ENCODE peak calls at places on chromosomes 11 and 22, in ten cellular contexts. E is Peyer's patch, Z is cardiac fibroblast, V is choroid plexus epithelial cell, O is GM06990, I is hepatocyte, F is pancreas, P is colonic mucosa, U is uterus, N is kidney epithelial cell. C is an unnamed sample.

GRCh38 chr22:47030143-47030641 is 267.7 kb downstream of the TBC1D22A start:
- DNase-seq in E (no peak), Z (peak; percentile 30), V (no peak), O (no peak), I (no peak), F (no peak), P (no peak), U (peak; percentile 74), N (no peak), C (no peak)

GRCh38 chr22:17835256-17835655 is 61.0 kb upstream of the BID start:
- DNase-seq in E (no peak), Z (no peak), V (no peak), O (no peak), I (no peak), F (no peak), P (no peak), U (no peak), N (no peak), C (no peak)

GRCh38 chr22:44269757-44270555 is 42.8 kb downstream of the SHISAL1 start:
- DNase-seq in E (no peak), Z (no peak), V (no peak), O (no peak), I (no peak), F (no peak), P (no peak), U (no peak), N (no peak), C (no peak)

GRCh38 chr22:46965552-46966494 is 203.4 kb downstream of the TBC1D22A start:
- DNase-seq in E (no peak), Z (peak; percentile 18), V (no peak), O (no peak), I (no peak), F (no peak), P (no peak), U (no peak), N (no peak), C (no peak)

GRCh38 chr22:26318975-26319374 is 110.1 kb upstream of the ASPHD2 start:
- DNase-seq in E (no peak), Z (peak; percentile 21), V (no peak), O (no peak), I (no peak), F (no peak), P (no peak), U (no peak), N (no peak), C (no peak)

GRCh38 chr11:11135820-11136476 is 217.1 kb downstream of the CSNK2A3 start:
- DNase-seq in E (no peak), Z (no peak), V (no peak), O (no peak), I (no peak), F (no peak), P (no peak), U (no peak), N (no peak), C (no peak)

GRCh38 chr11:932435-932834 is 6.8 kb downstream of the AP2A2 start:
- DNase-seq in E (no peak), Z (peak; percentile 37), V (peak; percentile 39), O (no peak), I (no peak), F (no peak), P (no peak), U (no peak), N (no peak), C (no peak)

GRCh38 chr11:104198576-104198975 is 34.6 kb upstream of the PDGFD start:
- DNase-seq in E (no peak), Z (peak; percentile 9), V (peak; percentile 21), O (no peak), I (no peak), F (no peak), P (no peak), U (no peak), N (no peak), C (no peak)

DNA sequence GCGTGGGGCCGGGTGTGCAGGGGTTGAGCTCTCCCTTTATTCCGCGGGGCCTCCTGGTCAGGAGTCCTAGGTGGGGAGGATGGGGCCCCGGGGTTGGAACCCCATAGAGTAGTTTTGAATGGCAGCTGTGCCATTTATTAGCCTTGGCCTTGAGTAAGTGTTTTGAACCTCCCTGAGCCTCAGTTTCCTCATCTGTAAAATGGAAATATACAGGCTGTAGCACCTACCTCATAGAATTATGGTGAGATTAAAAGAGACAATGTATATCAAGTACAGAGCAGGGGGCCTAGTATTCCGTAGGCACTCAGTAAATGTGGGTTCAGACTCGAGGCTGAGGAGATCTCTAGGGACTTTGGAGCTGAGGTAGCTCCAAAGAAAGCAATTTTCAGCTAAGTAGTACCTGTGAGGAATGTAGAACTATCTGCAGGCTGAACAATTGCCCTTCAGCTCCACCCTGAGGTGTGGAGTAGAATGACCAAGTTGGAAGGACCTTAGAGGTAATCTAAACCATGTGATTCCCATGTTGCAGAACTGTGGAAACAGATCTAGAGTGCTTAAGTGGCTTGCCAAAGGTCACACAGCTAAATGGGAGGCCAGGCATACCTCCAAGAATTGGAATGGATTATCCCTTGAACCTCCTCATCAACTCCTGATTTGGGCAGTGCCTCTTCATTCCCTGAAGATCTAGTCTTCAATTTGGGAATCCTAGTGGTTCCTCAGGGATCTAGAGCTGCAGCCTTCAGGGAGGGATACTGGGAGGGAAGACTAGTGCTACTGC is 675 bp downstream of the PGAP2 start:
- DNase-seq in E (no peak), Z (peak; percentile 55), V (peak; percentile 77), O (no peak), I (peak; percentile 80), F (no peak), P (peak; percentile 68), U (no peak), N (no peak), C (no peak)
- TF ChIP-seq CTCF in E (peak; percentile 79), Z (peak; percentile 33), V (peak; percentile 63), O (peak; percentile 65), I (peak; percentile 48), F (peak; percentile 6), P (peak; percentile 36), U (no peak), N (peak; percentile 50), C (peak; percentile 68)

DNA sequence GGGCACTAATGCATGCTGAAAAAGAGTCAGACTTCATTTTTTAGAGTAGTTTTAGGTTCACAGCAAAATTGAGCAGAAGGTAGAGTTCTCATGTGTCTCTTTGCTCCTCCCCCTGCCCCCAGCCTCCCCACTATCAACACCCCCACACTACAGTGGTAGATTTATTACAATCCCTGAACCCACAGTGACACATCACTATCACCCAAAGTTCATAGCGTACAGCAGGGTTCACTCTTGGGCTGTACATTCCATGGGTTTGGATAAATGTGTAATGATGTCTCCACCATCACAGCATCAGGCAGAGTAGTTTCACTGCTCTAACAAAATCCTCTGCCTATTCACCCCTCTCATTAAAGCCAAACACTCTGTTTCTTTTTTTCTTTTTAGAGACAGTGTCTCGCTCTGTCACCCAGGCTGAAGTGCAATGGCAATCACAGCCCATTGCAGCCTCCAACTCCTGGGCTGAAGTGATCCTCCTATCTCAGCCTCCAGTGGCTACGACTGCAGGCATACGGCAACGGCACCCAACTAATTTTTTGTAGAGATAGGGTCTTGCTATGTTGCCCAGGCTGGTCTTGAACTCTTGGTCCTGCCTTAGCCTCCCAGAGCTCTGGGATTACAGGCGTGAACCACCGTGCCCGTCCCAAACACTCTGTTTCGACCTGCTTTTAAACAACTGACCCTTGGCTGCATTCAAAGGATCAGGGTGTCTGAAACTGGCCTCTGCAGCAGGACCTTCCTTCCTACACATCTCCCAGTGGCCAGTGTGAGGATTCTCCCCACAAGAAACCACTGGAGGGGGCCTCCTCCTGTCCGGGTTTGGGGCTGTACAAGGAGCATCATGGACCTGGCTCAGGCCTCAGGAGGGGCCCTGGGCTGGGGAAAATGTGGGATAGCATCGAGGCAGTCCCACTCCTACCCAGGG is 4.2 kb downstream of the BEST1 start:
- DNase-seq in E (no peak), Z (no peak), V (peak; percentile 40), O (no peak), I (peak; percentile 44), F (no peak), P (no peak), U (no peak), N (no peak), C (no peak)
- H3K4me3 ChIP-seq in E (peak overlapping the region; percentile 54), Z (no peak overlapping the region), V (peak overlapping the region; percentile 56), O (no peak overlapping the region), I (no peak overlapping the region), F (no peak overlapping the region), P (peak overlapping the region; percentile 29), U (no peak overlapping the region), N (no peak overlapping the region), C (no peak overlapping the region)

DNA sequence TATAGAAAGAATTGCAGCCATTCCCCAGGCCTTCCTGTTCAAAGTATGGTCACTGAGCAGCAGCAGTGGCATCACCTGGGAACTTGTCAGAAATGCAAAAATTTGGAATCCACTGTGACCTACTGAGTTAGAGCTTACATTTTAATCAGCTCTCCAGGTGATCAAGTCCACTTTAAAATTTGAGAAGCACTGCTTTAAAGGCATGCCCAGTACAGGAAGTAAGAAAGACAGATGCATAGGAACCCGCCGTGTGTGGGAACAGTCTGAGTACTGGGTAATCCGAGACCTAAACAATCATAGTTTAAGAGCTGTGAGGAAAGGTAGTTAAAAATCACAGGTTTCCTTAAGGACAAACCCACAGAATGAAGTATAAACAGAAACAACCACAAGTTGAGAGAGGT is 462.4 kb downstream of the RAB38 start:
- DNase-seq in E (no peak), Z (no peak), V (no peak), O (no peak), I (peak; percentile 7), F (no peak), P (no peak), U (no peak), N (no peak), C (no peak)
- TF ChIP-seq CTCF in E (no peak), Z (no peak), V (no peak), O (no peak), I (no peak), F (no peak), P (no peak), U (no peak), N (no peak), C (no peak)

GRCh38 chr11:64245401-64245796 is 1.3 kb downstream of the PPP1R14B start:
- DNase-seq in E (peak; percentile 66), Z (no peak), V (no peak), O (no peak), I (no peak), F (peak; percentile 81), P (no peak), U (peak; percentile 60), N (no peak), C (no peak)

GRCh38 chr11:64244107-64244506 is 2.6 kb downstream of the PPP1R14B start:
- DNase-seq in E (no peak), Z (no peak), V (no peak), O (no peak), I (no peak), F (no peak), P (no peak), U (no peak), N (no peak), C (no peak)

GRCh38 chr11:64242920-64243854 is 2.3 kb downstream of the FKBP2 start:
- DNase-seq in E (no peak), Z (no peak), V (no peak), O (no peak), I (no peak), F (no peak), P (no peak), U (no peak), N (no peak), C (no peak)

GRCh38 chr11:64245797-64246623 is 733 bp downstream of the PPP1R14B start:
- DNase-seq in E (peak; percentile 84), Z (peak; percentile 93), V (peak; percentile 82), O (peak; percentile 60), I (peak; percentile 87), F (peak; percentile 84), P (peak; percentile 77), U (peak; percentile 75), N (peak; percentile 85), C (no peak)

DNA sequence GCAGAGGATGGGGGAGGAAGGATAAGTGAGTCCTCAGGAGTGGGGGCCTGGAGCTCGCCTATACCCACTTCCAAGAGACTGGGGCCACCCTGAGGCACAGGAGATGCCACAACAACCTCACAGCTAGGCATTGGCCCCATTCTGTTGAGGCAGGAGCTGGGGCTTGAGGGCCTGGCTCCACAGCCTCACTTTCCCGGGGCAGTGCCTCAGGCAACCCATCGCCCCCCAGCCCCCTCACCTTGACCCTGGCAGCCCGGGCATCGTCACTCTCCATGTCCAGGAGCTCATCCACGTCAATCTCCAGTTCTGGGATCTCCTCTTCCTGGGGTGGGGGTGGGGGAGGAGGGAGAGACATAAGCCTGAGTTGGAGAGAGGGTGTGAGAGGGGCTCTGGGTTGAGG is 1.8 kb downstream of the PPP1R14B start:
- DNase-seq in E (no peak), Z (no peak), V (no peak), O (no peak), I (no peak), F (no peak), P (no peak), U (no peak), N (no peak), C (no peak)
- H3K4me3 ChIP-seq in E (peak overlapping the region; percentile 82), Z (peak overlapping the region; percentile 90), V (peak overlapping the region; percentile 64), O (peak overlapping the region; percentile 93), I (no peak overlapping the region), F (peak overlapping the region; percentile 70), P (peak overlapping the region; percentile 68), U (no peak overlapping the region), N (peak overlapping the region; percentile 71), C (peak overlapping the region; percentile 86)